ENCODE peak calls at places on chromosomes 11 and 22, in four cellular contexts. F, X, Z and V are unnamed samples.

GRCh38 chr11:100469835-100470234 is 217.3 kb upstream of the ARHGAP42 start:
- DNase-seq in F (no peak), X (no peak), Z (no peak), V (no peak)

GRCh38 chr22:34702279-34702678 is 363.7 kb upstream of the ISX start:
- DNase-seq in F (no peak), X (no peak), Z (no peak), V (no peak)

GRCh38 chr11:65934014-65934413 is 11.3 kb upstream of the TSGA10IP start:
- DNase-seq in F (no peak), X (no peak), Z (no peak), V (no peak)

GRCh38 chr22:21909871-21910270 is 42.4 kb upstream of the MAPK1 start:
- DNase-seq in F (no peak), X (no peak), Z (no peak), V (no peak)

GRCh38 chr11:13837286-13837685 is 125.2 kb upstream of the SPON1 start:
- DNase-seq in F (no peak), X (no peak), Z (no peak), V (no peak)

GRCh38 chr11:10365045-10365444 is 60.2 kb downstream of the ADM start:
- DNase-seq in F (no peak), X (no peak), Z (no peak), V (no peak)

GRCh38 chr22:45006101-45006872 is 3.5 kb downstream of the PHF21B start:
- DNase-seq in F (no peak), X (no peak), Z (no peak), V (no peak)

GRCh38 chr11:17300372-17300771 is 23.8 kb downstream of the NUCB2 start:
- DNase-seq in F (no peak), X (no peak), Z (no peak), V (no peak)

GRCh38 chr11:84249344-84250135 is 963.4 kb upstream of the CCDC90B start:
- DNase-seq in F (no peak), X (no peak), Z (no peak), V (no peak)

GRCh38 chr22:50737728-50738648 is at the start of gene ACR:
- DNase-seq in F (no peak), X (peak), Z (no peak), V (no peak)

GRCh38 chr11:2944953-2945756 is 15.9 kb upstream of the PHLDA2 start:
- DNase-seq in F (peak), X (peak), Z (no peak), V (peak)

GRCh38 chr11:90288207-90288821 is 65.5 kb upstream of the CHORDC1 start:
- DNase-seq in F (no peak), X (no peak), Z (no peak), V (no peak)

GRCh38 chr11:8671242-8671641 is 11.2 kb downstream of the TRIM66 start:
- DNase-seq in F (no peak), X (peak), Z (no peak), V (peak)

GRCh38 chr22:39135092-39135896 is 17.2 kb downstream of the CBX7 start:
- DNase-seq in F (peak), X (peak), Z (no peak), V (no peak)

GRCh38 chr11:19982761-19983495 is 177.3 kb downstream of the DBX1 start:
- DNase-seq in F (no peak), X (no peak), Z (no peak), V (no peak)

GRCh38 chr11:66111158-66111557 is 41.1 kb downstream of the PACS1 start:
- DNase-seq in F (no peak), X (no peak), Z (no peak), V (no peak)

GRCh38 chr11:33067294-33067693 is 27.9 kb downstream of the TCP11L1 start:
- DNase-seq in F (no peak), X (no peak), Z (no peak), V (no peak)

GRCh38 chr11:29627541-29627940 is 389.3 kb downstream of the KCNA4 start:
- DNase-seq in F (no peak), X (no peak), Z (no peak), V (no peak)

GRCh38 chr11:131365601-131366000 is 4.8 kb upstream of the NTM start:
- DNase-seq in F (no peak), X (no peak), Z (no peak), V (no peak)

GRCh38 chr11:26088391-26088790 is 243.5 kb upstream of the ANO3 start:
- DNase-seq in F (no peak), X (no peak), Z (no peak), V (peak)

GRCh38 chr11:16469968-16470367 is 113.6 kb upstream of the SOX6 start:
- DNase-seq in F (no peak), X (no peak), Z (no peak), V (no peak)

GRCh38 chr11:130428692-130429681 is 578 bp upstream of the ADAMTS8 start:
- DNase-seq in F (no peak), X (no peak), Z (no peak), V (no peak)

GRCh38 chr11:76686261-76687079 is 15.9 kb upstream of the LRRC32 start:
- DNase-seq in F (peak), X (no peak), Z (no peak), V (no peak)

GRCh38 chr11:623999-624704 is 603 bp downstream of the CDHR5 start:
- DNase-seq in F (no peak), X (peak), Z (no peak), V (no peak)

GRCh38 chr11:102234779-102235439 is 82.4 kb upstream of the BIRC3 start:
- DNase-seq in F (no peak), X (no peak), Z (no peak), V (no peak)

GRCh38 chr11:281486-282161 is 3.4 kb downstream of the NLRP6 start:
- DNase-seq in F (peak), X (peak), Z (no peak), V (no peak)

GRCh38 chr11:43942651-43943356 is 367 bp downstream of the C11orf96 start:
- DNase-seq in F (peak), X (peak), Z (no peak), V (no peak)

GRCh38 chr22:45925811-45926351 is 51.1 kb downstream of the WNT7B start:
- DNase-seq in F (no peak), X (no peak), Z (no peak), V (no peak)

GRCh38 chr11:16226245-16226644 is 130.1 kb downstream of the SOX6 start:
- DNase-seq in F (no peak), X (peak), Z (no peak), V (no peak)

GRCh38 chr11:128956401-128957203 is 13.9 kb upstream of the TP53AIP1 start:
- DNase-seq in F (peak), X (no peak), Z (no peak), V (peak)

GRCh38 chr11:80727315-80727714 is 1286.5 kb upstream of the TENM4 start:
- DNase-seq in F (no peak), X (no peak), Z (no peak), V (no peak)

GRCh38 chr11:7143908-7144307 is 55.1 kb downstream of the RBMXL2 start:
- DNase-seq in F (no peak), X (no peak), Z (no peak), V (no peak)

GRCh38 chr11:116980136-116980793 is 118.0 kb downstream of the SIK3 start:
- DNase-seq in F (no peak), X (no peak), Z (no peak), V (no peak)

GRCh38 chr22:19962909-19963806 is 21.5 kb upstream of the TXNRD2 start:
- DNase-seq in F (peak), X (no peak), Z (no peak), V (no peak)

GRCh38 chr11:13135385-13136271 is 126.5 kb downstream of the RASSF10 start:
- DNase-seq in F (no peak), X (no peak), Z (no peak), V (peak)

GRCh38 chr22:19798320-19798665 is 37.7 kb downstream of the TBX1 start:
- DNase-seq in F (no peak), X (no peak), Z (no peak), V (no peak)

GRCh38 chr11:69089258-69089657 is 40.5 kb downstream of the TPCN2 start:
- DNase-seq in F (no peak), X (no peak), Z (no peak), V (peak)

GRCh38 chr11:108670381-108670930 is 5.6 kb downstream of the DDX10 start:
- DNase-seq in F (no peak), X (no peak), Z (no peak), V (no peak)

GRCh38 chr11:12625438-12626071 is 48.7 kb upstream of the TEAD1 start:
- DNase-seq in F (no peak), X (no peak), Z (no peak), V (peak)

GRCh38 chr11:104946907-104947306 is 21.5 kb downstream of the CASP4 start:
- DNase-seq in F (peak), X (no peak), Z (no peak), V (peak)